ENCODE peak calls at places on chromosomes 12 and 14, in seven cellular contexts. X is astrocyte, R is psoas muscle, W is aorta, T is spleen, I is OCI-LY7, B is fibroblast of lung. V is an unnamed sample. For H3K4me1, the result is how much of the 10 kb centered on the place peaks cover.

GRCh38 chr12:76670776-76671175 is 93.1 kb upstream of the ZDHHC17 start:
- DNase-seq in X (peak), R (no peak), W (no peak), T (no peak), I (no peak), B (peak), V (no peak)

GRCh38 chr12:47066278-47067048 is 13.0 kb upstream of the PCED1B start:
- DNase-seq in X (peak), R (no peak), W (no peak), T (no peak), I (no peak), B (peak), V (no peak)

GRCh38 chr12:129681151-129681550 is 222.7 kb downstream of the TMEM132D start:
- DNase-seq in X (no peak), R (no peak), W (no peak), T (no peak), I (no peak), B (no peak), V (no peak)

GRCh38 chr14:31205681-31206535 is 1.7 kb downstream of the HECTD1 start:
- DNase-seq in X (peak), R (no peak), W (no peak), T (no peak), I (peak), B (peak), V (no peak)

GRCh38 chr14:106838991-106839769 is 1312.8 kb downstream of the TMEM121 start:
- DNase-seq in X (no peak), R (no peak), W (no peak), T (no peak), I (no peak), B (no peak), V (no peak)

GRCh38 chr14:31806249-31806648 is 245.0 kb downstream of the NUBPL start:
- DNase-seq in X (no peak), R (no peak), W (no peak), T (no peak), I (no peak), B (no peak), V (no peak)

GRCh38 chr14:71932229-71932951 is at the start of gene RGS6:
- DNase-seq in X (peak), R (peak), W (no peak), T (no peak), I (no peak), B (peak), V (peak)

GRCh38 chr14:61179061-61179675 is 102.0 kb downstream of the TMEM30B start:
- DNase-seq in X (peak), R (no peak), W (no peak), T (no peak), I (no peak), B (peak), V (no peak)

GRCh38 chr12:48189331-48190125 is 6.1 kb downstream of the CCDC184 start:
- DNase-seq in X (peak), R (peak), W (no peak), T (no peak), I (peak), B (peak), V (peak)

GRCh38 chr12:21774358-21775129 is at the start of gene KCNJ8:
- DNase-seq in X (peak), R (peak), W (peak), T (peak), I (no peak), B (peak), V (peak)

GRCh38 chr12:114405449-114406271 is at the start of gene TBX5:
- DNase-seq in X (no peak), R (no peak), W (no peak), T (no peak), I (no peak), B (no peak), V (no peak)

GRCh38 chr14:80304125-80304766 is 92.9 kb upstream of the DIO2 start:
- DNase-seq in X (no peak), R (peak), W (no peak), T (no peak), I (no peak), B (no peak), V (no peak)

GRCh38 chr12:65470261-65470660 is 191.8 kb downstream of the MSRB3 start:
- DNase-seq in X (no peak), R (no peak), W (no peak), T (no peak), I (no peak), B (no peak), V (no peak)

GRCh38 chr14:59630281-59630963 is 53.8 kb upstream of the CCDC175 start:
- DNase-seq in X (peak), R (no peak), W (peak), T (no peak), I (no peak), B (peak), V (no peak)

GRCh38 chr12:75650989-75651695 is 139.7 kb upstream of the KRR1 start:
- DNase-seq in X (peak), R (no peak), W (no peak), T (no peak), I (no peak), B (peak), V (no peak)

GRCh38 chr14:78606111-78606510 is 435.9 kb downstream of the NRXN3 start:
- DNase-seq in X (peak), R (no peak), W (no peak), T (no peak), I (no peak), B (peak), V (no peak)

GRCh38 chr12:51419473-51420228 is 5.0 kb upstream of the SLC4A8 start:
- DNase-seq in X (no peak), R (no peak), W (no peak), T (no peak), I (peak), B (peak), V (no peak)

GRCh38 chr14:22767323-22767589 is 768 bp downstream of the OXA1L start:
- DNase-seq in X (no peak), R (no peak), W (no peak), T (no peak), I (peak), B (no peak), V (no peak)

GRCh38 chr12:79920421-79921238 is 14.3 kb downstream of the PPP1R12A start:
- DNase-seq in X (no peak), R (no peak), W (no peak), T (no peak), I (no peak), B (no peak), V (no peak)

GRCh38 chr14:68978550-68978911 is 571 bp downstream of the ACTN1 start:
- DNase-seq in X (no peak), R (peak), W (peak), T (peak), I (no peak), B (peak), V (peak)

GRCh38 chr12:113270709-113271009 is 49.4 kb downstream of the TPCN1 start:
- DNase-seq in X (no peak), R (no peak), W (peak), T (no peak), I (no peak), B (no peak), V (no peak)

GRCh38 chr12:21773263-21773741 is 1.2 kb downstream of the KCNJ8 start:
- DNase-seq in X (peak), R (peak), W (peak), T (no peak), I (no peak), B (peak), V (peak)

GRCh38 chr14:98931911-98932310 is 340.1 kb downstream of the BCL11B start:
- DNase-seq in X (no peak), R (no peak), W (peak), T (peak), I (no peak), B (no peak), V (no peak)

GRCh38 chr12:120684523-120684932 is 2.4 kb upstream of the MLEC start:
- DNase-seq in X (no peak), R (no peak), W (no peak), T (no peak), I (no peak), B (no peak), V (no peak)
- H3K4me3 ChIP-seq in X (no peak), R (no peak), W (no peak), T (no peak), I (peak), B (no peak), V (no peak)

GRCh38 chr14:64574370-64575115 is 24.8 kb downstream of the PPP1R36 start:
- DNase-seq in X (no peak), R (no peak), W (no peak), T (no peak), I (no peak), B (no peak), V (no peak)
- H3K4me1 ChIP-seq in X (under half), R (under half), W (under half), T (under half), I (under half), B (under half), V (under half)

DNA sequence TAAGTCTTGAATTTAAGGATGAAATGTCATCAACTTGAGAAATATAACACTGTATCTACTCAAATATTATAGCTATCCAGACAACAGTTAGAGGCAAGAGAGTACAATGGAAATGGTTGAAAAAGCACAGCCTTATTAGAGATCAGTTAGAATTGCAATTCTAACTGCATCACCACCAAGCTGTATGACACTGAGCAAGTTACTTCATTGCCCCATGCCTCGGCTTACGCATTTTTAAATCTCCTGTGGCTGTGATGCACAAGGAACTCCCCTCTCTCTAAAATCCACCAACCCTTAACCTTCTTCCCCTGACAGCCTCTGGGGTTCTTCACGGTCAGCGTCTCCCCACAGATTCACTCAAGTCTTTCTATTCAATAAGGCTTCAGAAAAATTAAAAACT is 75.1 kb downstream of the MED13L start:
- DNase-seq in X (peak), R (no peak), W (no peak), T (no peak), I (no peak), B (peak), V (no peak)
- H3K4me3 ChIP-seq in X (no peak), R (no peak), W (no peak), T (no peak), I (no peak), B (no peak), V (no peak)

GRCh38 chr12:93427779-93428564 is 13.8 kb downstream of the UBE2N start:
- DNase-seq in X (peak), R (no peak), W (no peak), T (no peak), I (no peak), B (peak), V (no peak)
- H3K4me1 ChIP-seq in X (under half), R (half or more), W (under half), T (half or more), I (half or more), B (under half), V (half or more)

DNA sequence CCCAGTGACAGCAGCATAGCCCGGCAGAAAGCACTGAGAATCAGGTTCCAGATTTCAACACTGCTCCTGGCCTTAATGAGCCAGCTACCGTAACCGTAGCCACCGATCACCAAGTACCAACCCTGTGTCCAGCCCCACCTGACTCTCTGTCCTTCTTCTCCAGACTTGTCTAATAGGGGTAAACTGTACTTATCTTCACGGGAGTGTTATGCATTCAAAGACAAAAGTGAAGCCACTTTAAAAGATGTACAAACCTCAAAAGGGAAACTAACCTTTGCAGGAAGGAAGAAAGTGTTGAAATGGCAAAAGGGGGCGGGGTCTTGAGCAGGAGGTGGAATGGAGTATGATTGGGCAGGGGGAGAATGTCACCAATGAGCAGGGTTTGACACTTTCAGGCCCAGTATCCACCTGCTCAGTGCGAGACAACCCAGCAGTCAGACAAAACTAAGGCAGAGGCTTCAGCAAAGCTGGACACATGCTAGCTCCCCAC is 226.1 kb downstream of the CHST11 start:
- DNase-seq in X (no peak), R (no peak), W (no peak), T (no peak), I (peak), B (no peak), V (no peak)
- H3K4me3 ChIP-seq in X (no peak), R (no peak), W (no peak), T (no peak), I (no peak), B (no peak), V (no peak)

DNA sequence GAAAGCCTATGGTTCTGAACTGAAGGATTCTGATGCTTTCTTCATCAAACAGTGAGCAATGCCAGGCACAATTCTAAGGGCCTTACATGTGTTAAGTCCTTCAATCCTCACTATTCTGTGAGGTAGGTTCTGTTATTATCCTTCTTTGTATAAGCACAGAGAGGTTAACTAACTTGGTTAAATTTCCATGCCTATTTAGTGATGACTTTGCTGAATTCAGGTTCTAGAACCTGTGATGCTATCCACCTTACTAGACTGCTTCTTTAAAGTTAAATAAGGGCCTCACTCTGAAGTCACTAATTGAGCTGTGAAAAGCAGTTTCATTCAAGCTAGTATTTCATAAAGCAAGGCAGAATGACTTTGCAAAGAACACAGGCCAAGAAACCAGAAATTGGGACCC is 138.9 kb upstream of the PARP11 start:
- DNase-seq in X (no peak), R (no peak), W (no peak), T (no peak), I (no peak), B (no peak), V (no peak)
- H3K4me1 ChIP-seq in X (under half), R (under half), W (under half), T (under half), I (under half), B (under half), V (under half)

GRCh38 chr12:54684636-54685630 is 36.8 kb upstream of the DCD start:
- DNase-seq in X (no peak), R (no peak), W (no peak), T (no peak), I (no peak), B (no peak), V (no peak)

GRCh38 chr12:54689034-54689372 is 40.8 kb upstream of the DCD start:
- DNase-seq in X (no peak), R (no peak), W (no peak), T (no peak), I (no peak), B (no peak), V (no peak)

GRCh38 chr12:54688309-54689033 is 40.3 kb upstream of the DCD start:
- DNase-seq in X (no peak), R (no peak), W (no peak), T (no peak), I (no peak), B (no peak), V (no peak)

GRCh38 chr12:54692353-54692752 is 44.2 kb upstream of the DCD start:
- DNase-seq in X (no peak), R (no peak), W (no peak), T (no peak), I (no peak), B (no peak), V (no peak)

DNA sequence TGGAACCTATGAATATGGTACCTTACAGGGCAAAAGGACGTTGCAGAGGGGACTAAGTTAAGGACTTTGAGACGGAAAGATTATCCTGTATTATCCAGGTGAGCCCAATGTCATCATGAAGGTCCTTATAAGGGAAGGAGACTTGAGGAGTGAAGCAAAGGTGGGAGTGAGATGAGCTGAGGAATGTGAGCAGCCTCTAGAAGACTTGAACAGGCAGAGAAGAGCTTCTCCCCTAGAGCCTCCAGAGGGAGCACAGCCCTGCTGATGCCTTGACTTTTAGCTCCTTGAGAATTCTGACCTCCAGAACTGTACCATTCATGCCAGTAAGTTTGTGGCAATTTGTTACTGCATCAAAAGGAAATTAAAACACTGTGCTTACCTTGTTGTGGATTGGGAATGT is 41.8 kb upstream of the DCD start:
- DNase-seq in X (no peak), R (no peak), W (no peak), T (no peak), I (no peak), B (no peak), V (no peak)
- H3K4me3 ChIP-seq in X (no peak), R (no peak), W (no peak), T (no peak), I (no peak), B (no peak), V (no peak)

GRCh38 chr12:2259368-2259767 is 206.6 kb downstream of the CACNA1C start:
- DNase-seq in X (no peak), R (no peak), W (no peak), T (no peak), I (peak), B (peak), V (no peak)

GRCh38 chr12:2258035-2258434 is 205.2 kb downstream of the CACNA1C start:
- DNase-seq in X (peak), R (no peak), W (no peak), T (no peak), I (no peak), B (peak), V (no peak)

GRCh38 chr12:2255301-2255700 is 202.5 kb downstream of the CACNA1C start:
- DNase-seq in X (no peak), R (no peak), W (no peak), T (no peak), I (no peak), B (no peak), V (no peak)

GRCh38 chr12:2256453-2256852 is 203.7 kb downstream of the CACNA1C start:
- DNase-seq in X (peak), R (no peak), W (no peak), T (no peak), I (no peak), B (peak), V (no peak)

DNA sequence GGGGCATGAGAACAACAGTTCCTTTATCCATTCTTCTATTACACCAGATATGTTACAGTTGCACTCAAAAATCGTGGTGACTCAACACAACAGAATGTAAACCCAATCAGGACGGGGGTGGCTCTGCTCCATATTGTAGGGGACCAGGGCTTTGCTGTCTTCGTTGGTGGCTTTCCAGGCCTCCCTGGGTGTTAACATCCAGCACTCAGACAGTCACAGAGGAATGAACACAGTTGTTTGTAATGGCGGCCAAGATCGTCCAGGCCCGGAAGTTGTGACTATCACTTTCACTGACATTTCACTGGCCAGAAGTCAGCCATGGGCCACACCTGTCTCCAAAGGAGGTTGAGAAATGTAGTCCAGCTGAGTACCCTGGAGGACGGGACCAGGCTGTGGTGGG is 204.1 kb downstream of the CACNA1C start:
- DNase-seq in X (peak), R (no peak), W (no peak), T (no peak), I (no peak), B (peak), V (no peak)
- H3K4me1 ChIP-seq in X (under half), R (under half), W (under half), T (under half), I (under half), B (under half), V (half or more)

GRCh38 chr12:5568325-5568981 is 136.5 kb downstream of the NTF3 start:
- DNase-seq in X (no peak), R (no peak), W (no peak), T (no peak), I (no peak), B (peak), V (no peak)
- H3K4me3 ChIP-seq in X (no peak), R (no peak), W (no peak), T (no peak), I (no peak), B (no peak), V (no peak)